ENCODE peak calls at places on chromosomes 16 and 17, in eight cellular contexts. B is left colon, Y is fibroblast of mammary gland, A is RKO, M is GM23338, J is anterior cingulate cortex, V is upper lobe of right lung, F is heart right ventricle. S is an unnamed sample.

GRCh38 chr17:76545918-76546555 is 6.2 kb downstream of the PRCD start:
- DNase-seq in B (no peak), Y (no peak), A (no peak), M (peak; percentile 4), J (no peak), V (no peak), F (no peak), S (no peak)

GRCh38 chr17:27879987-27880608 is 13.1 kb downstream of the LYRM9 start:
- DNase-seq in B (peak; percentile 62), Y (peak; percentile 51), A (peak; percentile 60), M (peak; percentile 85), J (peak; percentile 35), V (peak; percentile 74), F (peak; percentile 71), S (no peak)

GRCh38 chr17:75124041-75124818 is 7.3 kb downstream of the NT5C start:
- DNase-seq in B (peak; percentile 97), Y (peak; percentile 52), A (peak; percentile 36), M (no peak), J (no peak), V (peak; percentile 74), F (peak; percentile 50), S (peak; percentile 100)

GRCh38 chr17:55462711-55463110 is 41.1 kb upstream of the MMD start:
- DNase-seq in B (no peak), Y (no peak), A (no peak), M (no peak), J (no peak), V (no peak), F (no peak), S (no peak)

GRCh38 chr17:72308744-72309395 is 188.1 kb downstream of the SOX9 start:
- DNase-seq in B (no peak), Y (no peak), A (no peak), M (no peak), J (no peak), V (no peak), F (no peak), S (no peak)

GRCh38 chr17:79630120-79630519 is 19.3 kb upstream of the RBFOX3 start:
- DNase-seq in B (peak; percentile 12), Y (no peak), A (no peak), M (no peak), J (no peak), V (peak; percentile 36), F (no peak), S (peak; percentile 41)

GRCh38 chr17:17071531-17072360 is 29.5 kb downstream of the MPRIP start:
- DNase-seq in B (no peak), Y (no peak), A (no peak), M (no peak), J (peak; percentile 23), V (peak; percentile 46), F (no peak), S (peak; percentile 56)

GRCh38 chr16:85304337-85304736 is 192.1 kb upstream of the CIBAR2 start:
- DNase-seq in B (no peak), Y (no peak), A (no peak), M (no peak), J (no peak), V (no peak), F (no peak), S (no peak)

GRCh38 chr16:89409161-89409711 is 81.1 kb downstream of the ANKRD11 start:
- DNase-seq in B (no peak), Y (peak; percentile 76), A (peak; percentile 5), M (no peak), J (no peak), V (no peak), F (no peak), S (no peak)

GRCh38 chr16:3004781-3005284 is 7.9 kb upstream of the CLDN9 start:
- DNase-seq in B (peak; percentile 76), Y (no peak), A (peak; percentile 51), M (peak; percentile 83), J (no peak), V (peak; percentile 83), F (no peak), S (no peak)

GRCh38 chr17:5825717-5826330 is 241.5 kb upstream of the NLRP1 start:
- DNase-seq in B (no peak), Y (peak; percentile 36), A (no peak), M (no peak), J (no peak), V (no peak), F (no peak), S (no peak)

GRCh38 chr17:39195568-39196160 is 1.8 kb downstream of the CACNB1 start:
- DNase-seq in B (no peak), Y (peak; percentile 24), A (no peak), M (no peak), J (no peak), V (peak; percentile 80), F (no peak), S (no peak)

GRCh38 chr17:29103341-29103740 is 60.4 kb downstream of the PIPOX start:
- DNase-seq in B (no peak), Y (no peak), A (no peak), M (no peak), J (no peak), V (no peak), F (no peak), S (no peak)

GRCh38 chr16:89599451-89599858 is 14.0 kb upstream of the DPEP1 start:
- DNase-seq in B (no peak), Y (peak; percentile 22), A (peak; percentile 57), M (peak; percentile 90), J (no peak), V (no peak), F (no peak), S (peak; percentile 71)

GRCh38 chr16:2814757-2815298 is 2.2 kb upstream of the PRSS21 start:
- DNase-seq in B (peak; percentile 11), Y (no peak), A (no peak), M (no peak), J (no peak), V (peak; percentile 48), F (no peak), S (peak; percentile 30)

GRCh38 chr17:7440113-7440822 is 956 bp downstream of the FGF11 start:
- DNase-seq in B (peak; percentile 60), Y (no peak), A (no peak), M (peak; percentile 79), J (no peak), V (peak; percentile 81), F (peak; percentile 67), S (peak; percentile 79)

GRCh38 chr16:21100447-21100846 is 50.2 kb downstream of the DNAH3 start:
- DNase-seq in B (no peak), Y (peak; percentile 66), A (peak; percentile 59), M (no peak), J (no peak), V (no peak), F (no peak), S (no peak)

GRCh38 chr17:29131814-29132682 is 48.1 kb downstream of the MYO18A start:
- DNase-seq in B (no peak), Y (peak; percentile 96), A (no peak), M (no peak), J (no peak), V (no peak), F (no peak), S (no peak)

GRCh38 chr16:66515543-66516171 is 34.3 kb downstream of the TK2 start:
- DNase-seq in B (no peak), Y (peak; percentile 61), A (peak; percentile 15), M (peak; percentile 67), J (no peak), V (no peak), F (no peak), S (no peak)

GRCh38 chr17:77496831-77497577 is 356.2 kb downstream of the SEC14L1 start:
- DNase-seq in B (peak; percentile 18), Y (no peak), A (no peak), M (no peak), J (no peak), V (peak; percentile 51), F (no peak), S (peak; percentile 37)

GRCh38 chr17:8122923-8123694 is 797 bp downstream of the HES7 start:
- DNase-seq in B (peak; percentile 41), Y (no peak), A (peak; percentile 41), M (peak; percentile 44), J (no peak), V (no peak), F (no peak), S (no peak)

GRCh38 chr17:72158895-72159885 is 38.4 kb downstream of the SOX9 start:
- DNase-seq in B (no peak), Y (no peak), A (no peak), M (no peak), J (no peak), V (no peak), F (no peak), S (no peak)

GRCh38 chr16:51569204-51569911 is 418.3 kb upstream of the SALL1 start:
- DNase-seq in B (no peak), Y (peak; percentile 40), A (no peak), M (no peak), J (peak; percentile 14), V (no peak), F (no peak), S (no peak)

GRCh38 chr16:88879788-88880055 is 13.3 kb upstream of the PABPN1L start:
- DNase-seq in B (no peak), Y (no peak), A (no peak), M (no peak), J (no peak), V (no peak), F (no peak), S (no peak)

GRCh38 chr17:12261354-12261753 is 240.7 kb downstream of the MAP2K4 start:
- DNase-seq in B (no peak), Y (no peak), A (no peak), M (no peak), J (no peak), V (no peak), F (no peak), S (no peak)

GRCh38 chr16:47230296-47230695 is 86.6 kb upstream of the NETO2 start:
- DNase-seq in B (no peak), Y (no peak), A (no peak), M (no peak), J (no peak), V (no peak), F (no peak), S (no peak)

GRCh38 chr17:74823176-74823495 is 36.5 kb downstream of the GRIN2C start:
- DNase-seq in B (no peak), Y (no peak), A (no peak), M (no peak), J (no peak), V (no peak), F (no peak), S (no peak)

GRCh38 chr16:53872248-53873221 is 168.6 kb downstream of the FTO start:
- DNase-seq in B (no peak), Y (peak; percentile 89), A (peak; percentile 19), M (no peak), J (no peak), V (no peak), F (no peak), S (no peak)

GRCh38 chr17:35801583-35802224 is 6.3 kb upstream of the MMP28 start:
- DNase-seq in B (peak; percentile 90), Y (peak; percentile 47), A (no peak), M (no peak), J (peak; percentile 71), V (peak; percentile 75), F (peak; percentile 83), S (no peak)

GRCh38 chr17:29091591-29092291 is 48.8 kb downstream of the PIPOX start:
- DNase-seq in B (no peak), Y (no peak), A (no peak), M (no peak), J (no peak), V (no peak), F (no peak), S (no peak)